ENCODE peak calls at places on chromosomes 5 and 9, in five cellular contexts. R is HCT116, Q is GM23338, S is hepatocyte, I is neural progenitor cell. B is an unnamed sample. For H3K4me1, the result is how much of the 10 kb centered on the place peaks cover.

GRCh38 chr5:154972476-154973080 is 31.7 kb downstream of the MRPL22 start:
- DNase-seq in R (peak), Q (peak), S (peak), I (peak), B (peak)

GRCh38 chr9:69946800-69947437 is 96.7 kb upstream of the MAMDC2 start:
- DNase-seq in R (peak), Q (no peak), S (peak), I (no peak), B (peak)

GRCh38 chr5:137714931-137715330 is 21.0 kb downstream of the KLHL3 start:
- DNase-seq in R (no peak), Q (no peak), S (no peak), I (no peak), B (peak)

GRCh38 chr5:174384509-174384947 is 339.0 kb downstream of the NSG2 start:
- DNase-seq in R (no peak), Q (no peak), S (peak), I (no peak), B (peak)

GRCh38 chr5:96093890-96094381 is 132.3 kb upstream of the ELL2 start:
- DNase-seq in R (peak), Q (no peak), S (no peak), I (no peak), B (peak)

GRCh38 chr5:133338504-133339355 is 273.6 kb downstream of the FSTL4 start:
- DNase-seq in R (no peak), Q (no peak), S (no peak), I (no peak), B (no peak)

GRCh38 chr5:107869459-107870115 is 198.8 kb upstream of the EFNA5 start:
- DNase-seq in R (peak), Q (no peak), S (peak), I (no peak), B (peak)

GRCh38 chr5:89097103-89097502 is 214.1 kb upstream of the MEF2C start:
- DNase-seq in R (no peak), Q (peak), S (no peak), I (no peak), B (no peak)

GRCh38 chr5:37520811-37521210 is 141.7 kb downstream of the WDR70 start:
- DNase-seq in R (no peak), Q (no peak), S (no peak), I (no peak), B (no peak)

GRCh38 chr5:96624631-96625030 is 37.5 kb upstream of the CAST start:
- DNase-seq in R (no peak), Q (no peak), S (no peak), I (no peak), B (no peak)

GRCh38 chr5:136042665-136043121 is 13.9 kb downstream of the TGFBI start:
- DNase-seq in R (no peak), Q (no peak), S (peak), I (peak), B (peak)

GRCh38 chr9:107504585-107505455 is 15.3 kb upstream of the KLF4 start:
- DNase-seq in R (no peak), Q (no peak), S (peak), I (no peak), B (peak)

GRCh38 chr9:91705386-91705785 is 244.6 kb downstream of the ROR2 start:
- DNase-seq in R (no peak), Q (no peak), S (no peak), I (no peak), B (no peak)

GRCh38 chr9:120876842-120877240 is at the start of gene PHF19:
- DNase-seq in R (no peak), Q (peak), S (no peak), I (peak), B (peak)

DNA sequence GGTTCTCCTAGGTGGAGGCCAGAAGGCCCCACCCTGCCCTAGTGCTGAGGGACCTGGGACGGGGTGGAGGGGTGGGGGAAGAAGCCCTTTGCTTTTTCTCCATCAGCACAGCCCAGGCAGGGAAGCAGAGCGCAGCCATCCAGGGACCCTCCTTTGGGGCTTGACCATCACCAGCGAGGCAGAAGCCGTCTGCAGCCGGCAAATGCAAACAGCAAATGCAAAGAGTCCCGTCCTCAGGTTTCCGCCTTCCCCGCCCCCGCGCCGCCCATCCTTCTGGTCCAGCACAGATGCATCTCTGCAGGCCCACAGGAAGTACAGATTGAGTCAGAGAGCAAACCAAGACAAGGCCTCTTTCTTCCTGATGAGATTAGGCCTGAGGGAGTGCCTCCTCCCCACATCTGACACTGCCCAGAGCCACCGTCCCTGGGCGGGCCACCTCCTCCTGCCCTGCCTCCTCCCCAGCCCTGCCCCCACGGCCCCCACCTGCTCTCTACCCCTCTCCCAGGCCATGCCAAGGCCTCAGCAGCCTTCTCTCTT is 23.4 kb downstream of the CORO2A start:
- DNase-seq in R (no peak), Q (peak), S (peak), I (peak), B (peak)
- TF ChIP-seq EZH2phosphoT487 in R (no peak), Q (no peak), S (no peak), I (no peak), B (no peak)

GRCh38 chr5:73298251-73299016 is 125.4 kb downstream of the TMEM174 start:
- DNase-seq in R (no peak), Q (peak), S (no peak), I (peak), B (no peak)
- TF ChIP-seq EZH2 in R (no peak), Q (peak), S (peak), I (peak), B (no peak)

DNA sequence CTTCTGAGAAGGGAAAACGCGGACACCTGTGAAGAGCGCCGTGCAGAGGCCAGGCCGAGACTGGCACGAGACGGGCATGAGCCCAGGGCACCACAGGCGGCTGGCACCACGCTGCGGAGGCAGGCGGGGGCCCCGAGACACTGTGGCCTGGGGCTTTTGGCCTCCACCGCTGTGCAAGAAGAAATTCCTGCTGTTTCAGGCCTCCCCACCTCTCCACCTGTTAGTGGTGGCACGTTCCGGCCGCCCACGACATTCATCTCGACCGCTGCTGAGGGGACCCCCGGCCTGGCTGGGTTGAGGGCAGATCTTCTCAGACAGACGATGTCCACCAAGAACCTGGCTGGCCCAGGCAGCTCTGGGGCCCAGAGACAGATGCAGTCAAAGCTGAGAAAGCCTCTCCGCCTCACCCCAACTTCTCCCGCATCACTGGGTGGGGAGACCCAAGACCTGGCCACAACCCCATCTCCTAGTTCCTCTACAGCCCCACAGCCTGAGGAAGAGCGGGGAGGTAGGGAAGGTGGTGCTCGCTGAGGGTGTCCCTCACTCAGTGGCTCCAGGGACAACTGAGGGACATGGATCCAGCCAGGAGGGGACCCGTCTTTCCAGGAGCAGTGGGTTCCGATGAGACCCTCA is 11.4 kb downstream of the NACC2 start:
- DNase-seq in R (no peak), Q (no peak), S (no peak), I (peak), B (no peak)
- H3K4me1 ChIP-seq in R (under half), Q (under half), S (under half), I (under half), B (under half)

DNA sequence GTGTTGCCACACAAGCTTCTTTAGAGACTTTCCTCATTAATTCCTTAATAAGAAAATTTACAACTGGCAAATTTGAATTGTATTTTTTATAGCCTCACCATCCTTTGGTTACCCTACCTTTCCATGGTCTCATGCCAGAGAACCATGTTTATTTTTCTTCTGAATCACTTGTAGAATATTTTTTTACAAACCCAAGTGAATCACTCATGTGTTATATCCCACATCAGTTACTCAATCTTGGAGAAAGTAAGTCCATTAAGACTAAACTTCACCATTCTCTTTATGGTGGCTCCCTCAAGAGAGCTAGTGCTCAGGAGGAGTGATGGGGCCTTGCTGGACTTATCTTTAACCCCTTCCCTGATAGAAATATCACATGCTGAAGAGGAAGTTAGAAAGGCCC is 128.9 kb downstream of the SUSD1 start:
- DNase-seq in R (no peak), Q (no peak), S (no peak), I (no peak), B (peak)
- TF ChIP-seq EZH2phosphoT487 in R (no peak), Q (no peak), S (no peak), I (no peak), B (no peak)

GRCh38 chr5:60843693-60844428 is at the start of gene ELOVL7:
- DNase-seq in R (peak), Q (peak), S (peak), I (peak), B (peak)
- TF ChIP-seq EZH2 in R (no peak), Q (no peak), S (peak), I (peak), B (peak)

GRCh38 chr5:157915638-157916037 is 56.7 kb upstream of the CLINT1 start:
- DNase-seq in R (no peak), Q (no peak), S (peak), I (no peak), B (no peak)

GRCh38 chr5:157911568-157911967 is 52.6 kb upstream of the CLINT1 start:
- DNase-seq in R (no peak), Q (no peak), S (no peak), I (no peak), B (no peak)

GRCh38 chr5:157913575-157913974 is 54.6 kb upstream of the CLINT1 start:
- DNase-seq in R (no peak), Q (no peak), S (no peak), I (peak), B (no peak)

GRCh38 chr5:157912621-157913325 is 53.8 kb upstream of the CLINT1 start:
- DNase-seq in R (no peak), Q (no peak), S (peak), I (peak), B (no peak)

DNA sequence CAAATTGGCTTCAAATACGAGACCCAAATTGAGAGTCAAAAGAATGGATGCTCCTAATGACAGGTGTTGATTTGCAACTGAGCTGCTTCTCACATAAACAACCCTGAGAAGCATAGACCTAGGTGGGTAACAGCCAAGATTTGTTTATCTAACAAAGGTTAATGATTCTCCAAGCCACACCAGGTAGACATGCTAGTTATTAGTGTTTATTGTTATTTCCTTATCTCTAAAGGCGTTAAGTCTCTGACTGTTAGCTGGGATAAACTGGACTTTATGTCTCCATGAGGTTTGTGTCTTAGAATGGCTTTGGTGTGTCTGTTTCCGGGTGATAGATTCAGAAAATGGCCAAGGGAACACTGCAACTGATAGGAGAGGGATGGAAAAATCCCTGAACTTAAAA is 55.4 kb upstream of the CLINT1 start:
- DNase-seq in R (no peak), Q (no peak), S (peak), I (no peak), B (no peak)
- H3K4me1 ChIP-seq in R (under half), Q (under half), S (under half), I (under half), B (under half)

DNA sequence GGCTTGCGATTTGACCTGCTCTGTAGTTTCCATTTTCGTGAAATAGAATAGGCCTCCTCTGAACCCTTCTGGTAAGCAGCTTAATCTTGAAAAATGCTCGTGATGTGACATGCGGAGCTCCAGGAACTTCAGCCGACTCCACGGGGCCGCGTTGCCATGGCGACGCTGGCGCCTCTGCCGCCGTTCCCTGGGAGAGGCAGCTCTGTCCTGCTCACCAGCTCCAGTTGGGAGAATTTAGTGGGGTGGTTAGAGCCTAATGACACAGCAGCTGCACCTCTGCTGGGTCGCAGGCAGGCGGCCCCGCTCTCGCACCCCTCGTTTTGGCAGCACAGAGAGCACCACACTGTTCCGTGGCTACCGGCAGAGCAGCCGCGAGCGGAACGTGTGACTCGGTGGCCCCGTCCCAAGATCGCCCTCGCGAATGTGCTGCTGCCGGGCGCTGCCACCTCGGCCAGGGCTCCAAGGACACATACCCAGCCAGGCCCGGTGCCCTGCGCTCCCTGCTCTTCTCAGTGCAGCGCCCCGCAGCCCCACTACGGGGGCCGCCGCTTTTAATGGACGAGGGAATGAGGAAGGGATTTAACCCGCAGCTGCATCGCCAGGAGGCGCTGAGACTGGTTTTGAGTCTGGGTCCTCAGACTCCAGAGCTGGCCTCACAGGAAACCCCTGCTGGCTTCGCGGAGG is 131.2 kb upstream of the LMX1B start:
- DNase-seq in R (no peak), Q (peak), S (peak), I (peak), B (peak)
- TF ChIP-seq EZH2phosphoT487 in R (no peak), Q (no peak), S (no peak), I (no peak), B (no peak)

GRCh38 chr5:55220433-55221185 is 6.5 kb downstream of the MCIDAS start:
- DNase-seq in R (no peak), Q (peak), S (peak), I (peak), B (peak)
- TF ChIP-seq EZH2 in R (no peak), Q (peak), S (peak), I (peak), B (no peak)

DNA sequence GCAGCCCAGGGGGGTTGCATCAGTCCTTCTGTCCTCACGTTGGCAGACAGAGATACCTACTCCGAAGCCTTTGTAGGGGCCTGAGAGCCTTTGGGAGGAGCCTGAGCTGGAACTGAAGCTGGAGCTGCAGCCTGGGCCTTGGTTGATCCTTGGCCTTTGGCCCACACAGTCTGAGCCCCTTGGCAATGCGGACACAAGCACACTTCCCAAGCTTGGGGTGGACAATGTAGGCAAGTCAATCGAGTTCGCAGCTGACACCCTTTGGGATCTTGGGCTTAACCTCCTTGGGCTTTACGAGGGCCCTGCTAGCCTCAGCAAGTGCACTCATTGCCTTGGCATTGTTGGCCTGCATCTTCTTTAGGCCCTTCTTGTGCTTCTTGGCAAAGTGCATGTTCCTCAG is 5.9 kb downstream of the CSNK1A1 start:
- DNase-seq in R (no peak), Q (no peak), S (no peak), I (no peak), B (peak)
- H3K4me1 ChIP-seq in R (under half), Q (under half), S (under half), I (under half), B (under half)